ENCODE peak calls at places on chromosomes 13 and 19, in five cellular contexts. One of them, this sample, is unnamed. For H3K9me3, the result is how much of the 10 kb centered on the place peaks cover.

GRCh38 chr13:110346661-110347067 is 39.6 kb downstream of the COL4A2 start:
- DNase-seq in HCT116: peak
- DNase-seq in body of pancreas: no peak
- DNase-seq in K562: no peak
- DNase-seq in ovary: no peak
- DNase-seq in this sample: no peak

GRCh38 chr13:42083138-42083770 is 34.8 kb downstream of the DGKH start:
- DNase-seq in HCT116: no peak
- DNase-seq in body of pancreas: no peak
- DNase-seq in K562: no peak
- DNase-seq in ovary: no peak
- DNase-seq in this sample: no peak

GRCh38 chr13:44758595-44759221 is 182.6 kb upstream of the TSC22D1 start:
- DNase-seq in HCT116: no peak
- DNase-seq in body of pancreas: peak
- DNase-seq in K562: no peak
- DNase-seq in ovary: no peak
- DNase-seq in this sample: no peak

GRCh38 chr19:36115453-36116343 is at the start of gene TBCB:
- DNase-seq in HCT116: no peak
- DNase-seq in body of pancreas: no peak
- DNase-seq in K562: peak
- DNase-seq in ovary: no peak
- DNase-seq in this sample: peak

GRCh38 chr19:18991468-18991867 is 41.8 kb downstream of the SUGP2 start:
- DNase-seq in HCT116: no peak
- DNase-seq in body of pancreas: no peak
- DNase-seq in K562: no peak
- DNase-seq in ovary: no peak
- DNase-seq in this sample: no peak

GRCh38 chr19:1566392-1567115 is 1.6 kb downstream of the MEX3D start:
- DNase-seq in HCT116: no peak
- DNase-seq in body of pancreas: peak
- DNase-seq in K562: peak
- DNase-seq in ovary: peak
- DNase-seq in this sample: no peak

GRCh38 chr13:106008540-106008939 is 526.9 kb downstream of the EFNB2 start:
- DNase-seq in HCT116: no peak
- DNase-seq in body of pancreas: no peak
- DNase-seq in K562: no peak
- DNase-seq in ovary: no peak
- DNase-seq in this sample: no peak

GRCh38 chr19:1856698-1857603 is 6.4 kb downstream of the KLF16 start:
- DNase-seq in HCT116: no peak
- DNase-seq in body of pancreas: peak
- DNase-seq in K562: peak
- DNase-seq in ovary: peak
- DNase-seq in this sample: peak

GRCh38 chr13:93425411-93425810 is 198.8 kb downstream of the GPC6 start:
- DNase-seq in HCT116: no peak
- DNase-seq in body of pancreas: no peak
- DNase-seq in K562: no peak
- DNase-seq in ovary: no peak
- DNase-seq in this sample: no peak

GRCh38 chr19:3157096-3157845 is 21.3 kb upstream of the S1PR4 start:
- DNase-seq in HCT116: no peak
- DNase-seq in body of pancreas: no peak
- DNase-seq in K562: no peak
- DNase-seq in ovary: no peak
- DNase-seq in this sample: no peak

GRCh38 chr19:42080764-42081375 is 4.9 kb downstream of the ZNF574 start:
- DNase-seq in HCT116: no peak
- DNase-seq in body of pancreas: no peak
- DNase-seq in K562: no peak
- DNase-seq in ovary: no peak
- DNase-seq in this sample: no peak

GRCh38 chr19:35940078-35940775 is 4.1 kb downstream of the LRFN3 start:
- DNase-seq in HCT116: no peak
- DNase-seq in body of pancreas: no peak
- DNase-seq in K562: no peak
- DNase-seq in ovary: no peak
- DNase-seq in this sample: no peak

GRCh38 chr13:105442040-105442439 is 1093.4 kb downstream of the EFNB2 start:
- DNase-seq in HCT116: no peak
- DNase-seq in body of pancreas: no peak
- DNase-seq in K562: no peak
- DNase-seq in ovary: no peak
- DNase-seq in this sample: no peak

GRCh38 chr13:90428522-90429210 is 918.8 kb upstream of the MIR17HG start:
- DNase-seq in HCT116: no peak
- DNase-seq in body of pancreas: no peak
- DNase-seq in K562: no peak
- DNase-seq in ovary: no peak
- DNase-seq in this sample: no peak

GRCh38 chr13:108225440-108225839 is 7.2 kb downstream of the ABHD13 start:
- DNase-seq in HCT116: no peak
- DNase-seq in body of pancreas: no peak
- DNase-seq in K562: no peak
- DNase-seq in ovary: no peak
- DNase-seq in this sample: no peak

GRCh38 chr19:30719189-30719990 is 347.2 kb downstream of the ZNF536 start:
- DNase-seq in HCT116: no peak
- DNase-seq in body of pancreas: peak
- DNase-seq in K562: no peak
- DNase-seq in ovary: peak
- DNase-seq in this sample: peak

GRCh38 chr13:55361141-55361540 is 1779.6 kb upstream of the PRR20A start:
- DNase-seq in HCT116: no peak
- DNase-seq in body of pancreas: no peak
- DNase-seq in K562: no peak
- DNase-seq in ovary: no peak
- DNase-seq in this sample: no peak

GRCh38 chr19:41810301-41810700 is 13.9 kb downstream of the CEACAM3 start:
- DNase-seq in HCT116: no peak
- DNase-seq in body of pancreas: no peak
- DNase-seq in K562: no peak
- DNase-seq in ovary: no peak
- DNase-seq in this sample: peak

GRCh38 chr13:72839831-72840426 is 58.0 kb downstream of the PIBF1 start:
- DNase-seq in HCT116: peak
- DNase-seq in body of pancreas: peak
- DNase-seq in K562: peak
- DNase-seq in ovary: no peak
- DNase-seq in this sample: no peak

GRCh38 chr19:6014551-6015135 is 36.7 kb upstream of the RANBP3 start:
- DNase-seq in HCT116: no peak
- DNase-seq in body of pancreas: no peak
- DNase-seq in K562: no peak
- DNase-seq in ovary: no peak
- DNase-seq in this sample: no peak

GRCh38 chr19:58466089-58466759 is 656 bp upstream of the ZNF324 start:
- DNase-seq in HCT116: no peak
- DNase-seq in body of pancreas: no peak
- DNase-seq in K562: no peak
- DNase-seq in ovary: no peak
- DNase-seq in this sample: no peak

GRCh38 chr13:24740014-24740890 is 23.7 kb upstream of the RNF17 start:
- DNase-seq in HCT116: no peak
- DNase-seq in body of pancreas: no peak
- DNase-seq in K562: no peak
- DNase-seq in ovary: no peak
- DNase-seq in this sample: no peak

GRCh38 chr19:18292810-18293641 is 11.6 kb upstream of the JUND start:
- DNase-seq in HCT116: peak
- DNase-seq in body of pancreas: peak
- DNase-seq in K562: peak
- DNase-seq in ovary: peak
- DNase-seq in this sample: peak

GRCh38 chr19:44975444-44975843 is 20.3 kb downstream of the CLPTM1 start:
- DNase-seq in HCT116: no peak
- DNase-seq in body of pancreas: no peak
- DNase-seq in K562: no peak
- DNase-seq in ovary: no peak
- DNase-seq in this sample: no peak

GRCh38 chr19:651114-651818 is 11.6 kb downstream of the FGF22 start:
- DNase-seq in HCT116: no peak
- DNase-seq in body of pancreas: no peak
- DNase-seq in K562: no peak
- DNase-seq in ovary: no peak
- DNase-seq in this sample: no peak

GRCh38 chr19:18160441-18160791 is 7.5 kb downstream of the PIK3R2 start:
- DNase-seq in HCT116: no peak
- DNase-seq in body of pancreas: no peak
- DNase-seq in K562: no peak
- DNase-seq in ovary: no peak
- DNase-seq in this sample: no peak

GRCh38 chr19:11722414-11722813 is 16.3 kb downstream of the ZNF823 start:
- DNase-seq in HCT116: no peak
- DNase-seq in body of pancreas: no peak
- DNase-seq in K562: no peak
- DNase-seq in ovary: no peak
- DNase-seq in this sample: no peak

GRCh38 chr19:11721681-11722080 is 17.1 kb downstream of the ZNF823 start:
- DNase-seq in HCT116: no peak
- DNase-seq in body of pancreas: no peak
- DNase-seq in K562: no peak
- DNase-seq in ovary: no peak
- DNase-seq in this sample: no peak
- H3K9me3 ChIP-seq in HCT116: under half
- H3K9me3 ChIP-seq in body of pancreas: under half
- H3K9me3 ChIP-seq in K562: under half
- H3K9me3 ChIP-seq in ovary: under half
- H3K9me3 ChIP-seq in this sample: under half

GRCh38 chr13:28792992-28793391 is 27.1 kb upstream of the MTUS2 start:
- DNase-seq in HCT116: no peak
- DNase-seq in body of pancreas: no peak
- DNase-seq in K562: no peak
- DNase-seq in ovary: no peak
- DNase-seq in this sample: no peak

GRCh38 chr13:28796938-28797257 is 23.2 kb upstream of the MTUS2 start:
- DNase-seq in HCT116: no peak
- DNase-seq in body of pancreas: no peak
- DNase-seq in K562: no peak
- DNase-seq in ovary: no peak
- DNase-seq in this sample: no peak

DNA sequence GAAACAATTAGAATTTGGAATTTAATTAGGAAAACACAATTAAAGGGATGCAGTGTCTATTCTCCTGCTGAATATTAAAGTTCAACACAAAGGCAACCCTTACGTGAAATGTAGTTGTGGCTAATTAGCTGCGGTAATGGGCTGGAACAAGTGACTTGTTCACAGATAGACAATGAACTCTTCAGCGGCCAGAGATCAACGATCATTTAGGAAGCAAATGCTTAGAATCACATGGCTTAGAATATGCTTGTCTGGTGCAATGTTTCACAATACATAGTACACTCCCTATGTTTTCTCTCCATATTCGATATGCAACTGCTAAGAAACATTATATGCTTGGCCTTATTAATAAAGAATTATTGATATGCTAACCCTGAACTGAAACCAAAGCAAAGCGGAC is 25.8 kb upstream of the MTUS2 start:
- DNase-seq in HCT116: no peak
- DNase-seq in body of pancreas: no peak
- DNase-seq in K562: no peak
- DNase-seq in ovary: no peak
- DNase-seq in this sample: no peak
- TF ChIP-seq POLR2A in HCT116: no peak
- TF ChIP-seq POLR2A in body of pancreas: no peak
- TF ChIP-seq POLR2A in K562: no peak
- TF ChIP-seq POLR2A in ovary: no peak
- TF ChIP-seq POLR2A in this sample: no peak

GRCh38 chr19:12318782-12319413 is 14.5 kb downstream of the ZNF563 start:
- DNase-seq in HCT116: no peak
- DNase-seq in body of pancreas: no peak
- DNase-seq in K562: no peak
- DNase-seq in ovary: no peak
- DNase-seq in this sample: no peak
- H3K9me3 ChIP-seq in HCT116: under half
- H3K9me3 ChIP-seq in body of pancreas: under half
- H3K9me3 ChIP-seq in K562: under half
- H3K9me3 ChIP-seq in ovary: under half
- H3K9me3 ChIP-seq in this sample: under half

DNA sequence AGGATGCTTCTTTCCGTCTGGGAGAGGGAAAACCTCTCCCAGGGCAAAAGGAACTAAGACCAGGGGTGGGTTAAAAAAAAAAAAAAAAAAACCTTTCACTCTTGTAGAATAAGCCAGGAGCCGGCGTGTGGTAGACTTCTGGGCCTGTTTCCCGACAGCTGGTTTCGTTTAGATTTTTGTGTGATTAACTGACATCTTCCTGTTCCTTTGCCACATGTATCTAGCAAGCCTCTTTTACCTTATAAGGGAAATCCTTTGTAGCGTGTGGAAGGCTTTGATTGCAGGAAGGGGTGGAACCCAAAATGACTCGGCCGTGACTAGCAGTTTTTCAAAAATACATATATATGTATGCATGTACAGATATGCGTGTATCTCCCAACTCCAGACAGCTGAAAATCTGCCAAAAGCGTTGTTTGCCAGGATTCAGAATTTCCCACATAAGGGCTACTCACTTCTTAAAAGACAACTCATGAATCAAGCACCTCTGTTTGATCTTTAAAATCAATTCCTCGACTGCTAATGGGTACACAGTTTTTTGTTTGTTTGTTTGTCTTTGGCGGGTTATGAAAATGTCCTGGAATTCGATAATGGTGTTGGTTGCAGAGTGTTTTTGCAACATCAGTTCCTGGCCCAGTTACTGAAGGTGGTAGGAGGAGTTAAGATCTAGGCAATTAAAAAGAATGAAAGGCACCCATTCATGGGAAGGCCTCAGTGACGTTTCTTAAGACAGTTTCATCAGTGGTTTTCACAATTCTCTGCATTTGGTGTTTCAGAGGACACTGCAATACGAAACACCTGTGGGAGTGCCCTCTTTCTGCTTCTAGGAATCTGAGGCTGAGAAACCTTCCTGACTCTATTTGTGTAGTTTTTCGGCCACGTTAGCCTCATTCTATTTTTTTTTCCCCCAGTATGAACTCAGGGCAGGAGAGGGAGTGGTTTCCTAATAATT is 2.7 kb downstream of the TPM4 start:
- DNase-seq in HCT116: peak
- DNase-seq in body of pancreas: no peak
- DNase-seq in K562: peak
- DNase-seq in ovary: peak
- DNase-seq in this sample: peak
- TF ChIP-seq POLR2A in HCT116: no peak
- TF ChIP-seq POLR2A in body of pancreas: no peak
- TF ChIP-seq POLR2A in K562: no peak
- TF ChIP-seq POLR2A in ovary: no peak
- TF ChIP-seq POLR2A in this sample: peak

GRCh38 chr19:37564624-37565369 is 29.8 kb downstream of the ZNF571 start:
- DNase-seq in HCT116: no peak
- DNase-seq in body of pancreas: no peak
- DNase-seq in K562: no peak
- DNase-seq in ovary: no peak
- DNase-seq in this sample: no peak
- H3K9me3 ChIP-seq in HCT116: under half
- H3K9me3 ChIP-seq in body of pancreas: under half
- H3K9me3 ChIP-seq in K562: under half
- H3K9me3 ChIP-seq in ovary: half or more
- H3K9me3 ChIP-seq in this sample: half or more